ENCODE peak calls at places on chromosomes 12 and 14, in five cellular contexts. One of them, this sample, is unnamed.

GRCh38 chr12:19719650-19720049 is 280.4 kb downstream of the AEBP2 start:
- DNase-seq in lower lobe of right lung: no peak
- DNase-seq in bronchial epithelial cell: no peak
- DNase-seq in CD8-positive, alpha-beta T cell: no peak
- DNase-seq in pancreas: no peak
- DNase-seq in this sample: no peak

GRCh38 chr12:153080-153746 is 60.7 kb downstream of the SLC6A12 start:
- DNase-seq in bronchial epithelial cell: peak
- DNase-seq in CD8-positive, alpha-beta T cell: peak
- DNase-seq in pancreas: peak
- DNase-seq in lower lobe of right lung: peak
- DNase-seq in this sample: no peak

GRCh38 chr14:58301416-58301815 is 3.1 kb downstream of the ARID4A start:
- DNase-seq in bronchial epithelial cell: no peak
- DNase-seq in CD8-positive, alpha-beta T cell: no peak
- DNase-seq in pancreas: no peak
- DNase-seq in lower lobe of right lung: no peak
- DNase-seq in this sample: no peak

GRCh38 chr12:132064641-132065040 is 79.5 kb downstream of the DDX51 start:
- DNase-seq in bronchial epithelial cell: no peak
- DNase-seq in CD8-positive, alpha-beta T cell: no peak
- DNase-seq in pancreas: no peak
- DNase-seq in lower lobe of right lung: no peak
- DNase-seq in this sample: no peak

GRCh38 chr14:42057176-42057575 is 450.5 kb downstream of the LRFN5 start:
- DNase-seq in pancreas: no peak
- DNase-seq in lower lobe of right lung: no peak
- DNase-seq in bronchial epithelial cell: no peak
- DNase-seq in CD8-positive, alpha-beta T cell: no peak
- DNase-seq in this sample: no peak

GRCh38 chr14:64919215-64919614 is 5.0 kb downstream of the CHURC1 start:
- DNase-seq in pancreas: no peak
- DNase-seq in lower lobe of right lung: no peak
- DNase-seq in bronchial epithelial cell: no peak
- DNase-seq in CD8-positive, alpha-beta T cell: no peak
- DNase-seq in this sample: no peak

GRCh38 chr12:71780207-71780822 is 25.7 kb downstream of the RAB21 start:
- DNase-seq in pancreas: no peak
- DNase-seq in CD8-positive, alpha-beta T cell: peak
- DNase-seq in bronchial epithelial cell: peak
- DNase-seq in lower lobe of right lung: no peak
- DNase-seq in this sample: no peak

GRCh38 chr12:65755596-65755978 is 68.7 kb upstream of the HMGA2 start:
- DNase-seq in CD8-positive, alpha-beta T cell: no peak
- DNase-seq in bronchial epithelial cell: peak
- DNase-seq in pancreas: no peak
- DNase-seq in lower lobe of right lung: no peak
- DNase-seq in this sample: no peak

GRCh38 chr14:81264011-81264410 is 43.3 kb upstream of the GTF2A1 start:
- DNase-seq in lower lobe of right lung: no peak
- DNase-seq in CD8-positive, alpha-beta T cell: no peak
- DNase-seq in pancreas: no peak
- DNase-seq in bronchial epithelial cell: no peak
- DNase-seq in this sample: no peak

GRCh38 chr12:64478661-64479060 is 26.7 kb downstream of the TBK1 start:
- DNase-seq in lower lobe of right lung: no peak
- DNase-seq in bronchial epithelial cell: peak
- DNase-seq in CD8-positive, alpha-beta T cell: no peak
- DNase-seq in pancreas: no peak
- DNase-seq in this sample: no peak

DNA sequence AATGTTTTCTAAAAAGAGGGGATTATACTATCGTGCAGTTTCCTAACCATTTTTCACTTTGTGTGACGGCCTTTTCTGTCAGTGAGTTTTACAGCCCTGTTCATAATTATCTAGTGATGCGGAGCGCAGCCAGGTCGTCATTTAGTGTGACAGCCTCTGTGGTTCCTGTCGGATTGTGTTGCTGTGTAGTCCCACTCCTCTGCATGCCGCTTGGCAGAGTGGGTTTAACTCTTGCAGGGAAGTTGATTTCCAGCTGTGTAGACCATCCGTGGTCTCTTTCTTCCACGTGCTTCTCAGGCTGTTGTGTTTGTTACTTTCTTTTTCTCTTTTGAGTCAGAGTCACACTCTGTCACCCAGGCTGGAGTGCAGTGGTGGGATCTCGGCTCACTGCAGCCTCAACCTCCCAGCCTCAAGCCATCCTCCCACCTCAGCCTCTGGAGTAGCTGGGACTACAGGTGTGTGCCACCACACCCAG is 8.6 kb downstream of the RAN start:
- DNase-seq in lower lobe of right lung: no peak
- DNase-seq in CD8-positive, alpha-beta T cell: no peak
- DNase-seq in bronchial epithelial cell: no peak
- DNase-seq in pancreas: no peak
- DNase-seq in this sample: no peak
- H3K4me3 ChIP-seq in lower lobe of right lung: peak
- H3K4me3 ChIP-seq in CD8-positive, alpha-beta T cell: peak
- H3K4me3 ChIP-seq in bronchial epithelial cell: no peak
- H3K4me3 ChIP-seq in pancreas: no peak
- H3K4me3 ChIP-seq in this sample: peak

GRCh38 chr12:48979602-48980388 is 1.7 kb downstream of the WNT1 start:
- DNase-seq in lower lobe of right lung: no peak
- DNase-seq in bronchial epithelial cell: no peak
- DNase-seq in pancreas: peak
- DNase-seq in CD8-positive, alpha-beta T cell: no peak
- DNase-seq in this sample: no peak
- H3K4me3 ChIP-seq in lower lobe of right lung: peak
- H3K4me3 ChIP-seq in bronchial epithelial cell: no peak
- H3K4me3 ChIP-seq in pancreas: peak
- H3K4me3 ChIP-seq in CD8-positive, alpha-beta T cell: peak
- H3K4me3 ChIP-seq in this sample: no peak

DNA sequence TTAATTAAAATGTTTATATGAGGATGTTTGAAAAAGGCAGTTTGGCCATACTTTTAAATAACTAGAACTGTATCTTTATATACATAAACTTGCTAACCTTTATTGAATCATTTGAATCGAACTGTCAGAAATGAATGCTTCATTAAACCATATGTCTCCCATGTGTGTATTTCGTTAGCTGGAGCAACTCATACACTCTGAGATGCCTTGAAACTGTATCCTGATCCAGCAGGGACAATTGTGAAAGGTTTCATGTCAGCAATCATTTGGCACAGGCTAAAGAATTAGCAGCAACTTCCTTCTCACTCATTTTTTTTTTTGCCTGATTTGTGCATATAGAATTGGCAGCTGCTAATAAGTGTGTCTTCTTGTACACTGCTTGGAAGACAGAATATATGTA is 109.9 kb downstream of the NAV3 start:
- DNase-seq in CD8-positive, alpha-beta T cell: no peak
- DNase-seq in pancreas: no peak
- DNase-seq in bronchial epithelial cell: peak
- DNase-seq in lower lobe of right lung: no peak
- DNase-seq in this sample: no peak
- H3K4me3 ChIP-seq in CD8-positive, alpha-beta T cell: no peak
- H3K4me3 ChIP-seq in pancreas: no peak
- H3K4me3 ChIP-seq in bronchial epithelial cell: no peak
- H3K4me3 ChIP-seq in lower lobe of right lung: no peak
- H3K4me3 ChIP-seq in this sample: peak

GRCh38 chr12:108514468-108514972 is 557 bp upstream of the FICD start:
- DNase-seq in pancreas: no peak
- DNase-seq in lower lobe of right lung: no peak
- DNase-seq in bronchial epithelial cell: no peak
- DNase-seq in CD8-positive, alpha-beta T cell: no peak
- DNase-seq in this sample: no peak
- H3K4me3 ChIP-seq in pancreas: peak
- H3K4me3 ChIP-seq in lower lobe of right lung: peak
- H3K4me3 ChIP-seq in bronchial epithelial cell: peak
- H3K4me3 ChIP-seq in CD8-positive, alpha-beta T cell: peak
- H3K4me3 ChIP-seq in this sample: peak

DNA sequence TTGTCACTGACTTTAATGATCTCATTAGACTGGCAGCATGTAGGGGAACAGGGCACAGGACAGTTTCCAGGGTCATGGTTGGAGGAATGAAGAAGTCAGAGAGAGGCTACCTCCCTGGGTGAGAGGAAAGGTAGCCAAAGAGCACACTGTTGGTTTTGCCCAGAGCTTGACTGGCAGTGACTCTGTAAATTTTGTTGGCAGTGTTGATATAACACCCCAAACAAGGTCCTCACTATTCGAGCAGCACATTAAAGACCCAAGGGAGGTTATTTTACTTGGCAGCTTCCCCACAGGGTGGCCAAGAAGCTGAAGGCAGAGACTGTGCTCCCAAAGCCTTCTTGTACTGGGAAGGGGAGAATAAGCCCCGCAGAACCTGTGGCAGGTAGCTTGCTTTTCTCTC is 40.6 kb downstream of the WSCD2 start:
- DNase-seq in CD8-positive, alpha-beta T cell: no peak
- DNase-seq in bronchial epithelial cell: no peak
- DNase-seq in lower lobe of right lung: no peak
- DNase-seq in pancreas: no peak
- DNase-seq in this sample: no peak
- H3K4me3 ChIP-seq in CD8-positive, alpha-beta T cell: no peak
- H3K4me3 ChIP-seq in bronchial epithelial cell: no peak
- H3K4me3 ChIP-seq in lower lobe of right lung: no peak
- H3K4me3 ChIP-seq in pancreas: no peak
- H3K4me3 ChIP-seq in this sample: no peak

DNA sequence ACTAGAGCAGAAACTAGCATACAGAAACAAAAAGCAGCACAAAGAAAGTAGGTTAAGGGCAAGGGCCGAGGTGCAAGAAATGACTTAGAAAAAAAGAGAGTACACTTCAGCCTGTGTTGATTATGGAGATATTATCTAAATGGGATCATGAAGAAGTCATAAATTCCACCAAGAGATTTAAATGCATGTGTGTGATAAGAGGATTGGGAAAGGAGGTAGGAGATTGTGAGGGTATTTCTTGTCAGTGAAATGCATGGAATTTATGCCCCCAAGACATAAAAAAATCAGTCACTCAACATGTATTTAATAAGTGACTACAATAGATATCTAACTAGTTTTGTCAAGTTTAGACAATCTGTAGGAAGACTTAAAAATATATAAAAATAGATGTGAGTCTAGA is 976.2 kb upstream of the LRFN5 start:
- DNase-seq in pancreas: no peak
- DNase-seq in CD8-positive, alpha-beta T cell: no peak
- DNase-seq in lower lobe of right lung: no peak
- DNase-seq in bronchial epithelial cell: no peak
- DNase-seq in this sample: no peak
- H3K4me3 ChIP-seq in pancreas: no peak
- H3K4me3 ChIP-seq in CD8-positive, alpha-beta T cell: no peak
- H3K4me3 ChIP-seq in lower lobe of right lung: no peak
- H3K4me3 ChIP-seq in bronchial epithelial cell: no peak
- H3K4me3 ChIP-seq in this sample: no peak

GRCh38 chr14:93976477-93977057 is at the start of gene ASB2:
- DNase-seq in pancreas: no peak
- DNase-seq in bronchial epithelial cell: no peak
- DNase-seq in CD8-positive, alpha-beta T cell: no peak
- DNase-seq in lower lobe of right lung: no peak
- DNase-seq in this sample: no peak
- H3K4me3 ChIP-seq in pancreas: no peak
- H3K4me3 ChIP-seq in bronchial epithelial cell: no peak
- H3K4me3 ChIP-seq in CD8-positive, alpha-beta T cell: no peak
- H3K4me3 ChIP-seq in lower lobe of right lung: peak
- H3K4me3 ChIP-seq in this sample: no peak

GRCh38 chr14:47674546-47675238 is 713 bp downstream of the MDGA2 start:
- DNase-seq in lower lobe of right lung: no peak
- DNase-seq in CD8-positive, alpha-beta T cell: no peak
- DNase-seq in bronchial epithelial cell: no peak
- DNase-seq in pancreas: peak
- DNase-seq in this sample: no peak
- H3K4me3 ChIP-seq in lower lobe of right lung: peak
- H3K4me3 ChIP-seq in CD8-positive, alpha-beta T cell: no peak
- H3K4me3 ChIP-seq in bronchial epithelial cell: no peak
- H3K4me3 ChIP-seq in pancreas: no peak
- H3K4me3 ChIP-seq in this sample: peak